ENCODE peak calls at places on chromosomes 4 and X, in nine cellular contexts. Z is PC-9; M is psoas muscle; N is choroid plexus epithelial cell; S is dorsolateral prefrontal cortex; L is fibroblast of mammary gland; O is HFFc6; E is heart left ventricle; X is CD4-positive, alpha-beta T cell. D is an unnamed sample.

GRCh38 chr4:119040711-119041185 is 94.9 kb upstream of the MYOZ2 start:
- DNase-seq in M (peak), S (no peak), L (peak), X (no peak), N (peak), E (no peak), Z (no peak), O (peak), D (no peak)

GRCh38 chr4:152817331-152817730 is 37.6 kb downstream of the ARFIP1 start:
- DNase-seq in N (peak), M (no peak), E (no peak), X (no peak), S (no peak), Z (no peak), L (peak), O (no peak), D (no peak)

GRCh38 chr4:53515076-53515475 is 76.2 kb downstream of the LNX1 start:
- DNase-seq in S (no peak), O (no peak), M (no peak), X (no peak), N (no peak), E (no peak), L (no peak), Z (no peak), D (no peak)

GRCh38 chr4:183971938-183972490 is 66.9 kb downstream of the STOX2 start:
- DNase-seq in O (no peak), E (peak), M (no peak), S (no peak), Z (no peak), N (no peak), X (no peak), L (no peak), D (no peak)

GRCh38 chr4:17785858-17786257 is 4.4 kb upstream of the FAM184B start:
- DNase-seq in O (no peak), M (no peak), Z (no peak), L (no peak), E (no peak), N (no peak), X (no peak), S (no peak), D (no peak)

GRCh38 chr4:5815641-5816040 is 77.2 kb downstream of the CRMP1 start:
- DNase-seq in O (no peak), S (no peak), N (no peak), M (no peak), X (no peak), L (no peak), E (no peak), Z (no peak), D (no peak)

GRCh38 chr4:85808104-85808503 is 333.2 kb downstream of the ARHGAP24 start:
- DNase-seq in Z (no peak), M (no peak), O (no peak), X (no peak), S (no peak), L (no peak), N (no peak), E (no peak), D (no peak)

GRCh38 chr4:86927843-86928395 is 6.9 kb upstream of the AFF1 start:
- DNase-seq in X (no peak), L (peak), S (no peak), M (no peak), N (peak), O (peak), Z (peak), E (no peak), D (peak)

GRCh38 chr4:5676763-5677162 is 31.6 kb downstream of the EVC2 start:
- DNase-seq in Z (no peak), M (no peak), E (no peak), N (no peak), O (no peak), L (no peak), X (no peak), S (no peak), D (no peak)

GRCh38 chr4:52780206-52780605 is 29.0 kb upstream of the ERVMER34-1 start:
- DNase-seq in M (no peak), Z (no peak), S (peak), O (peak), L (peak), X (no peak), E (peak), N (peak), D (no peak)

GRCh38 chrX:12263211-12263610 is 124.9 kb downstream of the FRMPD4 start:
- DNase-seq in L (peak), O (no peak), E (no peak), S (no peak), X (no peak), M (no peak), N (no peak), Z (no peak), D (no peak)

GRCh38 chr4:8774071-8774470 is 97.6 kb downstream of the HMX1 start:
- DNase-seq in L (no peak), X (no peak), N (no peak), S (peak), Z (no peak), M (peak), O (no peak), E (no peak), D (no peak)

GRCh38 chr4:139153411-139154133 is 23.4 kb downstream of the ELF2 start:
- DNase-seq in S (no peak), O (no peak), Z (no peak), X (no peak), M (no peak), L (no peak), N (peak), E (no peak), D (no peak)

GRCh38 chr4:12933760-12934221 is 550.3 kb downstream of the RAB28 start:
- DNase-seq in S (no peak), M (no peak), L (no peak), N (no peak), E (no peak), X (no peak), Z (no peak), O (no peak), D (no peak)

GRCh38 chrX:80876877-80877276 is 67.2 kb upstream of the BRWD3 start:
- DNase-seq in O (peak), L (peak), S (no peak), E (no peak), M (no peak), N (peak), X (no peak), Z (no peak), D (no peak)
- TF ChIP-seq CTCF in O (peak), L (peak), S (peak), E (peak), M (peak), N (peak), X (no peak), Z (peak), D (no peak)

GRCh38 chrX:136269921-136270320 is 18.7 kb upstream of the MAP7D3 start:
- DNase-seq in L (no peak), N (no peak), E (no peak), M (no peak), X (no peak), O (no peak), Z (no peak), S (no peak), D (no peak)

GRCh38 chrX:136272325-136272724 is 21.1 kb upstream of the MAP7D3 start:
- DNase-seq in L (no peak), Z (no peak), E (no peak), M (no peak), S (no peak), N (peak), O (no peak), X (no peak), D (no peak)

GRCh38 chrX:136271300-136271699 is 20.1 kb upstream of the MAP7D3 start:
- DNase-seq in Z (no peak), L (no peak), X (no peak), M (no peak), E (no peak), N (no peak), S (no peak), O (no peak), D (no peak)

GRCh38 chrX:136273986-136274385 is 22.8 kb upstream of the MAP7D3 start:
- DNase-seq in M (no peak), X (no peak), O (no peak), E (no peak), Z (no peak), L (no peak), S (no peak), N (no peak), D (no peak)

DNA sequence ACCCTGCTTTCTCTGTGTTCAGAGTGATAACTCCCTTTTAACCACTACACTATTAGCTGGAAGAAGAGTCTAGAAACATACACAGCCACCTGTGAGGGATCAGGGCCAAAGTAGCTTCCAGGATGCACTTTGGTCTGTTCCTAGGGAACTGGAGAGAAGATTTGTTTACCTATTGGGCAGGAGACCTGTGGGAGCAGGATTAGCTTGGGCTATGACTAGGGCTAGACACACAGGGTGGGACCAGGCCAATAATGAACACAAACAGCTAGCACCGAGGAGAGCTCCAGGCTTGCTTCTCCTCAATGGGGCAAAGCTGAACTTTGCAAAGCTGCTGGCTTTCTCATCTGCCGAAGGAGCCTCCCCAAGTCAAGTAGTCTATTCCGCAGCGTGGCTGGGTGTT is 24.4 kb upstream of the MAP7D3 start:
- DNase-seq in O (no peak), Z (no peak), N (no peak), E (no peak), S (no peak), M (no peak), X (no peak), L (no peak), D (no peak)
- TF ChIP-seq CTCF in O (no peak), Z (no peak), N (no peak), E (no peak), S (no peak), M (no peak), X (no peak), L (no peak), D (no peak)

GRCh38 chr4:177442623-177443155 is 452 bp upstream of the AGA start:
- DNase-seq in X (no peak), E (no peak), M (no peak), L (peak), O (no peak), S (no peak), Z (no peak), N (peak), D (no peak)

GRCh38 chr4:177436456-177436855 is 5.8 kb downstream of the AGA start:
- DNase-seq in S (no peak), O (no peak), X (no peak), Z (no peak), N (no peak), E (no peak), L (no peak), M (no peak), D (no peak)

GRCh38 chr4:177444911-177445736 is 2.9 kb upstream of the AGA start:
- DNase-seq in Z (no peak), X (no peak), O (no peak), S (no peak), L (no peak), E (no peak), N (no peak), M (no peak), D (no peak)

GRCh38 chr4:177441803-177442622 is at the start of gene AGA:
- DNase-seq in O (peak), L (peak), N (peak), E (peak), M (peak), Z (peak), X (peak), S (peak), D (peak)

DNA sequence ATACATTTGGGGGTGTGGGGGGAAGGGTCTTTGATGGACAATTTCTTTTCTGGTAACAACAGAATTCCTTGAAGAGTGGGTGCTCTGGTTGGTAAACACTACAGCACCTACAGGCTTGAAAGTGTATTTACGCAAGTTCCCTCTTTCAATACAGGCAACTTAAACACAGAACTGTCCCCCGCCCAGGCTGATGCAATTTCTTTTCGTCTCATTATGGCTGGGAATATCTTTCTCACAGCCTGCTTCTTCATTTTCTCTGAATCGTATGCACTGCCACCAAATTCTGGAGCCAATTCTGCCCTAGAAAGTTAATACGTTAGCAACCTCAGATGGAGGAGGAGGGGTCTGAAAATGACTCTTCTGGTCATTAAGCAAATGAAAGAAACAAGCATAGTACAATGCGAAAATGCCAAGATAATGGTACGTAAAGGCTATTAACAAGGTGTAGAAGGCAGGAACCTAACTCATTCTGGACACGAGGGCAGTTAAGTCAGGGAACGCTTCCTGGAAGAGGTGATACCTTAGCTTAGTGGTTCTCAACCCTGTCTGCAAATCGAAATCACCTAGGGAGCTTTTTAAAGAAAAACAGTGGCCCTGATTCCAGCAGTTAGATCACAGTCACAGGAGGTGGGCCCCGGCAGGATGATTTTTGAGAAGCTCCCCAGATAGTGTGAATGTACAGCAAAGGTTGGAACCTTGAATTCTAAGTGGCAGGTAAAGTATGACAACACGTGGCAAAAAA is 1.0 kb downstream of the AGA start:
- DNase-seq in Z (no peak), M (no peak), X (no peak), L (peak), E (peak), S (no peak), O (no peak), N (peak), D (peak)
- TF ChIP-seq CTCF in Z (no peak), M (no peak), X (no peak), L (no peak), E (no peak), S (no peak), O (no peak), N (peak), D (no peak)

GRCh38 chr4:176063718-176064117 is 1.9 kb upstream of the WDR17 start:
- DNase-seq in X (no peak), Z (no peak), S (peak), N (no peak), M (no peak), L (no peak), E (peak), O (no peak), D (no peak)

GRCh38 chr4:176066757-176067156 is 1.1 kb downstream of the WDR17 start:
- DNase-seq in N (no peak), L (no peak), S (no peak), O (no peak), M (no peak), E (no peak), Z (no peak), X (no peak), D (no peak)

GRCh38 chr4:176064539-176064938 is 1.1 kb upstream of the WDR17 start:
- DNase-seq in E (no peak), S (no peak), M (no peak), L (no peak), X (no peak), N (no peak), Z (no peak), O (no peak), D (no peak)

GRCh38 chr4:176065365-176066249 is at the start of gene WDR17:
- DNase-seq in M (peak), Z (peak), S (peak), N (peak), L (peak), E (peak), X (peak), O (no peak), D (peak)
- TF ChIP-seq CTCF in M (no peak), Z (no peak), S (no peak), N (no peak), L (no peak), E (no peak), X (no peak), O (no peak), D (no peak)